ENCODE peak calls at places on chromosomes 11 and 22, in nine cellular contexts. M is GM23338; P is BJ; I is CD4-positive, CD25-positive, alpha-beta regulatory T cell; Z is upper lobe of right lung; L is fibroblast of lung; W is endothelial cell of umbilical vein; O is CD8-positive, alpha-beta memory T cell; T is ovary. C is an unnamed sample. For H3K27me3, the result is how much of the 10 kb centered on the place peaks cover.

GRCh38 chr11:108865411-108865810 is 200.5 kb downstream of the DDX10 start:
- DNase-seq in I (no peak), M (no peak), Z (no peak), L (no peak), T (no peak), P (no peak), O (no peak), W (no peak), C (no peak)

GRCh38 chr11:70343631-70344030 is 54.7 kb upstream of the CTTN start:
- DNase-seq in P (no peak), O (no peak), I (no peak), L (no peak), Z (no peak), T (no peak), W (no peak), M (no peak), C (no peak)

GRCh38 chr11:57499413-57499982 is 16.0 kb downstream of the SLC43A1 start:
- DNase-seq in W (peak), M (peak), I (no peak), T (peak), Z (peak), P (peak), O (no peak), L (peak), C (peak)

GRCh38 chr11:62295504-62295903 is 3.4 kb downstream of the SCGB1D4 start:
- DNase-seq in P (no peak), O (no peak), Z (no peak), M (peak), I (no peak), W (peak), T (no peak), L (peak), C (peak)

GRCh38 chr11:2796091-2796490 is 89.5 kb downstream of the CDKN1C start:
- DNase-seq in M (no peak), Z (peak), L (no peak), W (no peak), I (no peak), T (peak), P (no peak), O (no peak), C (no peak)

GRCh38 chr22:36757608-36758220 is 18.2 kb downstream of the IFT27 start:
- DNase-seq in Z (peak), M (peak), I (peak), O (peak), T (peak), P (no peak), L (peak), W (peak), C (peak)

GRCh38 chr11:78414321-78415051 is 3.1 kb downstream of the GAB2 start:
- DNase-seq in O (no peak), P (no peak), Z (no peak), M (peak), T (no peak), W (peak), I (peak), L (peak), C (no peak)

GRCh38 chr11:61162092-61162935 is 1.1 kb upstream of the VPS37C start:
- DNase-seq in L (peak), T (no peak), P (no peak), W (peak), I (peak), M (peak), Z (no peak), O (no peak), C (no peak)

GRCh38 chr11:5250777-5251176 is 1.1 kb upstream of the HBG1 start:
- DNase-seq in Z (no peak), O (no peak), T (no peak), P (no peak), M (no peak), W (no peak), L (no peak), I (no peak), C (no peak)

GRCh38 chr11:78370406-78371172 is 47.0 kb downstream of the GAB2 start:
- DNase-seq in M (no peak), W (peak), Z (no peak), O (no peak), L (peak), P (no peak), T (no peak), I (no peak), C (no peak)

GRCh38 chr11:68956142-68956541 is 24.6 kb downstream of the MRGPRD start:
- DNase-seq in P (no peak), Z (peak), L (no peak), W (no peak), I (peak), O (no peak), T (no peak), M (peak), C (no peak)

GRCh38 chr11:76654310-76654851 is 16.2 kb downstream of the LRRC32 start:
- DNase-seq in Z (no peak), P (peak), O (no peak), M (no peak), T (peak), W (no peak), I (no peak), L (peak), C (no peak)

GRCh38 chr11:64762277-64762915 is 2.6 kb upstream of the PYGM start:
- DNase-seq in Z (peak), L (no peak), O (peak), P (no peak), M (peak), W (no peak), I (peak), T (no peak), C (peak)

GRCh38 chr11:106249857-106250256 is 172.4 kb downstream of the AASDHPPT start:
- DNase-seq in I (no peak), Z (no peak), W (no peak), O (no peak), T (no peak), P (peak), L (no peak), M (peak), C (no peak)

GRCh38 chr11:106031936-106032335 is 9.9 kb upstream of the MSANTD4 start:
- DNase-seq in P (no peak), O (no peak), T (no peak), I (no peak), L (no peak), Z (no peak), W (no peak), M (no peak), C (no peak)

GRCh38 chr22:50522806-50523438 is 2.5 kb downstream of the SCO2 start:
- DNase-seq in I (no peak), M (no peak), O (no peak), T (no peak), P (no peak), W (no peak), L (no peak), Z (no peak), C (no peak)

GRCh38 chr11:119389611-119390254 is 8.2 kb upstream of the USP2 start:
- DNase-seq in P (no peak), L (no peak), W (no peak), M (peak), I (no peak), Z (no peak), T (no peak), O (no peak), C (no peak)

GRCh38 chr11:1345752-1346513 is 36.5 kb upstream of the TOLLIP start:
- DNase-seq in Z (no peak), I (no peak), L (no peak), O (no peak), M (no peak), W (no peak), P (no peak), T (no peak), C (no peak)

GRCh38 chr22:35900483-35901168 is 128.0 kb downstream of the RBFOX2 start:
- DNase-seq in Z (no peak), P (no peak), L (no peak), I (peak), O (no peak), T (no peak), M (peak), W (peak), C (no peak)

GRCh38 chr11:134913999-134914590 is 502.1 kb upstream of the B3GAT1 start:
- DNase-seq in P (no peak), I (no peak), O (no peak), Z (no peak), L (no peak), W (no peak), M (no peak), T (no peak), C (no peak)

GRCh38 chr22:37746366-37747089 is 49.7 kb downstream of the TRIOBP start:
- DNase-seq in I (peak), L (no peak), Z (peak), W (peak), P (no peak), O (peak), M (no peak), T (peak), C (no peak)

GRCh38 chr22:31574015-31574670 is 77.8 kb downstream of the SFI1 start:
- DNase-seq in M (no peak), T (peak), L (peak), P (no peak), O (no peak), I (no peak), W (no peak), Z (no peak), C (no peak)

GRCh38 chr11:1746516-1746931 is 3.9 kb downstream of the IFITM10 start:
- DNase-seq in Z (peak), M (no peak), P (no peak), T (no peak), I (no peak), W (no peak), O (no peak), L (no peak), C (no peak)

GRCh38 chr11:58334708-58335107 is 24.2 kb downstream of the OR5B17 start:
- DNase-seq in L (peak), I (no peak), Z (no peak), T (no peak), W (peak), P (peak), M (no peak), O (no peak), C (peak)

GRCh38 chr11:551596-551995 is 8.9 kb downstream of the LMNTD2 start:
- DNase-seq in I (no peak), Z (no peak), P (no peak), W (no peak), O (no peak), T (no peak), M (no peak), L (no peak), C (no peak)

GRCh38 chr11:68106165-68106940 is 14.8 kb downstream of the CHKA start:
- DNase-seq in P (no peak), L (no peak), Z (no peak), M (no peak), I (no peak), T (peak), O (no peak), W (peak), C (no peak)

GRCh38 chr11:114348200-114349191 is 51.8 kb downstream of the C11orf71 start:
- DNase-seq in W (peak), L (peak), I (peak), P (peak), T (no peak), M (peak), O (no peak), Z (no peak), C (peak)

GRCh38 chr22:18119409-18120110 is 9.0 kb downstream of the TUBA8 start:
- DNase-seq in O (no peak), P (no peak), M (no peak), Z (peak), T (no peak), I (no peak), W (no peak), L (no peak), C (no peak)

GRCh38 chr11:65056999-65057398 is 1.4 kb downstream of the NAALADL1 start:
- DNase-seq in I (no peak), Z (no peak), O (no peak), T (no peak), L (no peak), P (no peak), W (no peak), M (no peak), C (no peak)

GRCh38 chr22:50314455-50315288 is 7.2 kb upstream of the PLXNB2 start:
- DNase-seq in P (no peak), L (no peak), M (peak), O (peak), W (no peak), T (no peak), I (peak), Z (peak), C (no peak)

GRCh38 chr22:46024136-46024840 is 47.3 kb upstream of the WNT7B start:
- DNase-seq in O (peak), M (no peak), T (peak), L (no peak), P (no peak), W (no peak), I (no peak), Z (no peak), C (no peak)
- H3K27me3 ChIP-seq in O (under half), M (under half), T (under half), L (under half), P (under half), W (under half), I (under half), Z (under half), C (under half)

GRCh38 chr22:29717789-29718188 is 2.0 kb upstream of the CABP7 start:
- DNase-seq in T (no peak), M (no peak), L (no peak), O (no peak), I (no peak), W (no peak), Z (no peak), P (no peak), C (no peak)

GRCh38 chr22:29720824-29721323 is 1.1 kb downstream of the CABP7 start:
- DNase-seq in T (no peak), L (no peak), W (no peak), Z (no peak), O (no peak), I (no peak), P (no peak), M (no peak), C (no peak)

GRCh38 chr22:29718949-29719893 is 582 bp upstream of the CABP7 start:
- DNase-seq in Z (no peak), W (no peak), I (no peak), T (no peak), L (no peak), P (no peak), O (no peak), M (no peak), C (no peak)

GRCh38 chr22:29722151-29722550 is 2.3 kb downstream of the CABP7 start:
- DNase-seq in L (no peak), Z (no peak), O (no peak), M (no peak), W (no peak), I (no peak), P (no peak), T (no peak), C (no peak)

GRCh38 chr22:29719894-29720645 is at the start of gene CABP7:
- DNase-seq in M (peak), W (no peak), I (no peak), T (no peak), L (no peak), Z (no peak), O (no peak), P (no peak), C (no peak)
- H3K27me3 ChIP-seq in M (half or more), W (under half), I (under half), T (under half), L (under half), Z (half or more), O (under half), P (under half), C (half or more)

GRCh38 chr11:24844406-24844805 is 347.6 kb downstream of the LUZP2 start:
- DNase-seq in T (no peak), P (no peak), Z (no peak), L (no peak), O (no peak), I (no peak), W (no peak), M (no peak), C (no peak)

DNA sequence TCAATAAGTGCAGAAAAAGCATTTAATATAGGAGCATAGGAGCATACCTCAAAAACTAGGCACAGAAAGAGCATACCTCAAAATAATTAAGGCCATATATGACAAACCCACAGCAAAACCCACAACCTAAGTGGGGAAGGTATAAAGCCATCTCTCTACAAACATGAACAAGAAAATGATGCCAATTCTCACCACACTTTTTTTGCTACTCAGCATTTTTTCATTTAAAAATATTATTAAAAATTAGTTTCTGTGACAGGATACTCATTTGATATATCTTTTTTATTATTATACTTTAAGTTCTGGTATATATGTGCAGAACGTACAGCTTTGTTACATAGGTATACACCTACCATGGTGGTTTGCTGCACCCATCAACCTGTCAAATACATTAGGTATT is 352.0 kb downstream of the LUZP2 start:
- DNase-seq in L (no peak), M (no peak), W (no peak), P (no peak), T (no peak), I (no peak), Z (no peak), O (no peak), C (no peak)
- H3K27me3 ChIP-seq in L (under half), M (under half), W (under half), P (under half), T (under half), I (under half), Z (under half), O (under half), C (under half)

DNA sequence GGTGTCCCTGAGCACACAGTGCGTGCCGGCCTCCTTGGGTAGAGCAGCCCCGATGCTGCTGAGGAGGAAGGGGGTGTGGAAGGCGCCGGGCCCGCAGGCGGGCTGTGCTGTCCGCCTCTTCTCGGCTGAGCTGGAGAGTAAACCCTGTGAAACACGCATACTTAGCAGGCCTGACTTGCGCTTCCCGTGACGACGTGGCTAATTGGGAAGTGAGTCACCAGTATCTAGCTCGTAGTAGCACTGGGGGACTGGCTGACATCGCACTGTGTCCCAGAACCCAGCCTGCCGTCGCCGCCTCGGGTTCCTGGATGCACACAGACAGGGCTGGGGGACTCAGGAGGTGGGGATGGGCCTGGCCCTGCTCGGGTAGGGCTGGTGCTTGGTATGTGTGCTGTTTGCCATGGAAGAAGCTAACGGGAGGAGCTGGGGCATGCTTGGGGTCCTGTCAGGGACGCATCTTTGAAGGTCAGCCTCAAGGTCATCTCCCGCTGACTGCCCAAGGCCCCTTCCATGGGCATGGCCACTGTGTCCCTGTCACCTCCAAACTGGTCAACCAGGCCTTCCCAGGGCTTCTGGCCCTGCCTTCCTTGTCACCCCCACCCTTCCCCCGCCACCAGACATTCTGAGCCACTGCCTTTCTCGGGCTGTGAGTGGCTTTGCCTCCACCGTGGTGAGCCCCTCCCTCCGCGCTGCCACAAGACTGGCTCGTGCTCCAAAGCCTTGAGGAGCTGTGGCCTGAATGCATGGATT is 1327.0 kb downstream of the BRD1 start:
- DNase-seq in O (peak), T (no peak), W (no peak), Z (no peak), P (no peak), M (no peak), I (no peak), L (no peak), C (no peak)
- H3K27me3 ChIP-seq in O (under half), T (under half), W (under half), Z (under half), P (under half), M (under half), I (under half), L (under half), C (under half)

GRCh38 chr22:27175444-27175843 is 518.1 kb downstream of the MIAT start:
- DNase-seq in W (no peak), M (peak), L (no peak), O (no peak), T (no peak), Z (no peak), I (no peak), P (no peak), C (no peak)
- H3K27me3 ChIP-seq in W (under half), M (under half), L (under half), O (under half), T (under half), Z (under half), I (under half), P (under half), C (under half)

GRCh38 chr22:41975299-41976069 is 6.2 kb downstream of the SEPTIN3 start:
- DNase-seq in L (no peak), O (no peak), Z (no peak), W (no peak), M (no peak), I (no peak), T (no peak), P (no peak), C (no peak)
- H3K27me3 ChIP-seq in L (under half), O (under half), Z (under half), W (under half), M (under half), I (under half), T (under half), P (under half), C (under half)

GRCh38 chr22:39546064-39546365 is 13.5 kb upstream of the RPS19BP1 start:
- DNase-seq in O (no peak), M (no peak), W (no peak), L (no peak), Z (no peak), T (no peak), P (no peak), I (no peak), C (no peak)
- H3K27me3 ChIP-seq in O (under half), M (under half), W (under half), L (under half), Z (half or more), T (under half), P (under half), I (under half), C (under half)

DNA sequence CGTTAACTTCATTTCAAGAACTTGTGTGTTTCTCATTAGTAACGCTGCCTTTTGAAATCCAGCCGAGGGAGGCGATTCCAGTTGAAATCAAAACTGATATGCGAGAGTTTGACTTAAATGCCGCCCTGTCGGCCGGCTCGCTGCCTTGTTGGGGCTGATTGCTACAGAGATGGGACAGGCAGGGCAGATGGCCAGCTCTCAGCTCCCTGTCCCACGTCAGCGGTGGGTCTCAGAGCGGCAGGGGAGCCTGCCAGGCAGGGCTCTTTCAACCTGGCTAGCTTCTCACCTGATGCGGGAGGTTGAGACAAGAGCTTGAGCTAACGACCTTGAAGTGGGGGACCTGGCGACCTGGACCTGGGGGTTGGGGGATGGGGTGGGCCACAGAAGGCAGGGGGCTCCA is 51.9 kb upstream of the ALX4 start:
- DNase-seq in M (no peak), T (no peak), I (no peak), W (no peak), Z (no peak), L (no peak), O (no peak), P (no peak), C (no peak)
- H3K27me3 ChIP-seq in M (under half), T (under half), I (under half), W (under half), Z (under half), L (under half), O (under half), P (under half), C (under half)

GRCh38 chr11:12680246-12680939 is 6.2 kb downstream of the TEAD1 start:
- DNase-seq in O (no peak), Z (peak), L (peak), T (peak), M (peak), I (peak), P (peak), W (no peak), C (peak)
- H3K27me3 ChIP-seq in O (under half), Z (under half), L (under half), T (under half), M (under half), I (half or more), P (under half), W (under half), C (under half)

C was measured in kidney epithelial cell.